ENCODE peak calls at places on chromosomes 16 and 17, in six cellular contexts. M is T-helper 2 cell; Z is KBM-7; J is NCI-H460; R is activated naive CD4-positive, alpha-beta T cell treated with anti-CD3 and anti-CD28 coated beads for 36 hours; A is AG10803. N is an unnamed sample.

GRCh38 chr16:23869052-23869451 is 33.3 kb downstream of the PRKCB start:
- DNase-seq in M (no peak), Z (peak; percentile 54), J (no peak), R (peak; percentile 71), A (no peak), N (no peak)

GRCh38 chr17:79220715-79221291 is 146.2 kb downstream of the ENGASE start:
- DNase-seq in M (no peak), Z (no peak), J (no peak), R (peak; percentile 29), A (no peak), N (peak; percentile 65)

GRCh38 chr16:28538733-28539596 is at the start of gene NUPR1:
- DNase-seq in M (no peak), Z (no peak), J (no peak), R (no peak), A (peak; percentile 99), N (no peak)

GRCh38 chr16:1932050-1933028 is 10.7 kb downstream of the MSRB1 start:
- DNase-seq in M (no peak), Z (no peak), J (no peak), R (no peak), A (no peak), N (no peak)

GRCh38 chr17:59651346-59651745 is 31.7 kb downstream of the CLTC start:
- DNase-seq in M (no peak), Z (no peak), J (no peak), R (no peak), A (no peak), N (no peak)

GRCh38 chr17:6455321-6455705 is 11.1 kb downstream of the PIMREG start:
- DNase-seq in M (no peak), Z (no peak), J (no peak), R (peak; percentile 46), A (no peak), N (peak; percentile 64)

GRCh38 chr17:34382586-34383224 is 19.7 kb upstream of the CCL1 start:
- DNase-seq in M (no peak), Z (peak; percentile 13), J (no peak), R (peak; percentile 64), A (no peak), N (no peak)

GRCh38 chr17:17075037-17075755 is 32.9 kb downstream of the MPRIP start:
- DNase-seq in M (no peak), Z (no peak), J (no peak), R (peak; percentile 27), A (peak; percentile 75), N (peak; percentile 47)

GRCh38 chr17:61009619-61010018 is 332.0 kb downstream of the BCAS3 start:
- DNase-seq in M (no peak), Z (no peak), J (no peak), R (no peak), A (no peak), N (no peak)

GRCh38 chr17:17740627-17741237 is 59.5 kb downstream of the RAI1 start:
- DNase-seq in M (no peak), Z (no peak), J (no peak), R (peak; percentile 70), A (no peak), N (no peak)

GRCh38 chr16:30457743-30458560 is 12.3 kb upstream of the SEPHS2 start:
- DNase-seq in M (no peak), Z (peak; percentile 25), J (no peak), R (no peak), A (no peak), N (no peak)

GRCh38 chr17:83176272-83176955 is 97.0 kb downstream of the METRNL start:
- DNase-seq in M (no peak), Z (no peak), J (no peak), R (no peak), A (no peak), N (peak; percentile 0)

GRCh38 chr17:64974750-64975317 is 55.6 kb upstream of the LRRC37A3 start:
- DNase-seq in M (no peak), Z (no peak), J (no peak), R (no peak), A (no peak), N (no peak)

GRCh38 chr17:81222906-81223757 is at the start of gene CEP131:
- DNase-seq in M (peak; percentile 99), Z (peak; percentile 97), J (peak; percentile 99), R (peak; percentile 100), A (peak; percentile 98), N (peak; percentile 100)

GRCh38 chr16:88608076-88608475 is 30.3 kb upstream of the IL17C start:
- DNase-seq in M (no peak), Z (no peak), J (no peak), R (no peak), A (no peak), N (no peak)

GRCh38 chr16:19084879-19085278 is 17.5 kb downstream of the COQ7 start:
- DNase-seq in M (no peak), Z (no peak), J (no peak), R (no peak), A (no peak), N (no peak)

GRCh38 chr17:30530346-30531025 is 53.3 kb downstream of the GOSR1 start:
- DNase-seq in M (no peak), Z (no peak), J (no peak), R (no peak), A (peak; percentile 59), N (no peak)

GRCh38 chr17:65294184-65294719 is 157.1 kb downstream of the RGS9 start:
- DNase-seq in M (peak; percentile 32), Z (peak; percentile 54), J (peak; percentile 64), R (peak; percentile 76), A (peak; percentile 72), N (peak; percentile 69)

GRCh38 chr17:80671823-80672105 is 127.1 kb downstream of the RPTOR start:
- DNase-seq in M (no peak), Z (no peak), J (no peak), R (no peak), A (no peak), N (no peak)

GRCh38 chr17:50100480-50100883 is 5.3 kb downstream of the PDK2 start:
- DNase-seq in M (no peak), Z (no peak), J (no peak), R (no peak), A (no peak), N (no peak)

GRCh38 chr16:24858219-24859041 is 12.7 kb downstream of the SLC5A11 start:
- DNase-seq in M (peak; percentile 15), Z (peak; percentile 75), J (peak; percentile 64), R (peak; percentile 77), A (peak; percentile 37), N (peak; percentile 91)

GRCh38 chr17:57425903-57426574 is 169.7 kb downstream of the MSI2 start:
- DNase-seq in M (no peak), Z (no peak), J (no peak), R (no peak), A (no peak), N (no peak)

GRCh38 chr17:39084558-39084957 is 66.9 kb downstream of the PLXDC1 start:
- DNase-seq in M (no peak), Z (no peak), J (no peak), R (no peak), A (no peak), N (no peak)